ENCODE peak calls at places on chromosome 14, in four cellular contexts. One of them, this sample, is unnamed.
A peak's percentile ranks its signal among the peaks of the same experiment; 100 is the strongest.

GRCh38 chr14:67517083-67517482 is 16.0 kb upstream of the PLEKHH1 start:
- DNase-seq in GM12878: no peak
- DNase-seq in HepG2: no peak
- DNase-seq in SK-N-SH: no peak
- DNase-seq in this sample: no peak

GRCh38 chr14:100149789-100150611 is 9.4 kb downstream of the DEGS2 start:
- DNase-seq in GM12878: no peak
- DNase-seq in HepG2: no peak
- DNase-seq in SK-N-SH: peak; percentile 50
- DNase-seq in this sample: no peak

GRCh38 chr14:105398044-105398725 is at the start of gene TEX22:
- DNase-seq in GM12878: peak; percentile 41
- DNase-seq in HepG2: peak; percentile 61
- DNase-seq in SK-N-SH: peak; percentile 99
- DNase-seq in this sample: peak; percentile 81

GRCh38 chr14:105616802-105617192 is 90.4 kb downstream of the TMEM121 start:
- DNase-seq in GM12878: no peak
- DNase-seq in HepG2: no peak
- DNase-seq in SK-N-SH: no peak
- DNase-seq in this sample: no peak

GRCh38 chr14:55802986-55803431 is 223.0 kb downstream of the KTN1 start:
- DNase-seq in GM12878: no peak
- DNase-seq in HepG2: peak; percentile 69
- DNase-seq in SK-N-SH: no peak
- DNase-seq in this sample: peak; percentile 6

GRCh38 chr14:92491782-92492181 is 21.8 kb upstream of the RIN3 start:
- DNase-seq in GM12878: no peak
- DNase-seq in HepG2: no peak
- DNase-seq in SK-N-SH: no peak
- DNase-seq in this sample: no peak

GRCh38 chr14:54599932-54600331 is 33.0 kb downstream of the SAMD4A start:
- DNase-seq in GM12878: no peak
- DNase-seq in HepG2: no peak
- DNase-seq in SK-N-SH: no peak
- DNase-seq in this sample: no peak

GRCh38 chr14:59123975-59124374 is 64.5 kb upstream of the DAAM1 start:
- DNase-seq in GM12878: no peak
- DNase-seq in HepG2: no peak
- DNase-seq in SK-N-SH: peak; percentile 38
- DNase-seq in this sample: no peak

GRCh38 chr14:72710212-72710611 is 183.7 kb downstream of the DPF3 start:
- DNase-seq in GM12878: no peak
- DNase-seq in HepG2: no peak
- DNase-seq in SK-N-SH: no peak
- DNase-seq in this sample: no peak

GRCh38 chr14:85223667-85224066 is 306.3 kb upstream of the FLRT2 start:
- DNase-seq in GM12878: no peak
- DNase-seq in HepG2: no peak
- DNase-seq in SK-N-SH: no peak
- DNase-seq in this sample: no peak

GRCh38 chr14:98173291-98173690 is 1098.7 kb downstream of the BCL11B start:
- DNase-seq in GM12878: no peak
- DNase-seq in HepG2: no peak
- DNase-seq in SK-N-SH: no peak
- DNase-seq in this sample: no peak

GRCh38 chr14:84390010-84390409 is 1139.9 kb upstream of the FLRT2 start:
- DNase-seq in GM12878: no peak
- DNase-seq in HepG2: no peak
- DNase-seq in SK-N-SH: no peak
- DNase-seq in this sample: no peak

GRCh38 chr14:74980746-74981661 is 21.7 kb upstream of the EIF2B2 start:
- DNase-seq in GM12878: no peak
- DNase-seq in HepG2: no peak
- DNase-seq in SK-N-SH: no peak
- DNase-seq in this sample: no peak

GRCh38 chr14:94575730-94576585 is 5.3 kb upstream of the SERPINA5 start:
- DNase-seq in GM12878: no peak
- DNase-seq in HepG2: no peak
- DNase-seq in SK-N-SH: no peak
- DNase-seq in this sample: no peak

GRCh38 chr14:81311128-81311527 is 89.0 kb downstream of the STON2 start:
- DNase-seq in GM12878: no peak
- DNase-seq in HepG2: no peak
- DNase-seq in SK-N-SH: no peak
- DNase-seq in this sample: no peak

GRCh38 chr14:90299408-90299807 is 32.3 kb downstream of the NRDE2 start:
- DNase-seq in GM12878: no peak
- DNase-seq in HepG2: no peak
- DNase-seq in SK-N-SH: no peak
- DNase-seq in this sample: no peak

GRCh38 chr14:50335989-50336391 is 23.9 kb downstream of the DMAC2L start:
- DNase-seq in GM12878: no peak
- DNase-seq in HepG2: no peak
- DNase-seq in SK-N-SH: peak; percentile 80
- DNase-seq in this sample: no peak

GRCh38 chr14:39097159-39097558 is 5.9 kb downstream of the SEC23A start:
- DNase-seq in GM12878: no peak
- DNase-seq in HepG2: peak; percentile 90
- DNase-seq in SK-N-SH: no peak
- DNase-seq in this sample: peak; percentile 3

GRCh38 chr14:38420045-38420444 is 164.2 kb upstream of the CLEC14A start:
- DNase-seq in GM12878: no peak
- DNase-seq in HepG2: no peak
- DNase-seq in SK-N-SH: no peak
- DNase-seq in this sample: no peak

GRCh38 chr14:69010632-69011031 is 31.5 kb upstream of the ACTN1 start:
- DNase-seq in GM12878: no peak
- DNase-seq in HepG2: no peak
- DNase-seq in SK-N-SH: no peak
- DNase-seq in this sample: no peak

DNA sequence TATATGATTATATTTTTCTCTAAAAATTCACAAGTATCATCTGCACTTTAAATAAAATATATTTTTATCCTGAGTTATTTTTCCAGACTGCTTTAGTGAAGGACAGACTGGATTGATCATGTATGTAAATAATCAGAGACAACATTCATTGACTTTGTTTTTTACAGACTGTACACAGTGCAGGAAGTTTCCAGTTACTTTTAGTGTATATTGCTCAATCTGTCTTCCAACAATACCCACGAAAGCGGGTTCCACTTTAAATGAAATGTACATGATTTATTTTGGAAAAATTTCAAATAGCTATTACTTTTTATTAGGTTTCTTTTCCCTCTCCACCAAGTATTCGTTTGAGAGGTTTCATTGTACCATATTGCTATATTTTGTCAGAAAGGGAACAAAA is 497.0 kb downstream of the FSCB start:
- DNase-seq in GM12878: no peak
- DNase-seq in HepG2: no peak
- DNase-seq in SK-N-SH: no peak
- DNase-seq in this sample: no peak
- TF ChIP-seq FOXM1 in GM12878: no peak
- TF ChIP-seq FOXM1 in HepG2: no peak
- TF ChIP-seq FOXM1 in SK-N-SH: no peak
- TF ChIP-seq FOXM1 in this sample: no peak

GRCh38 chr14:60878536-60878935 is 102.3 kb downstream of the TRMT5 start:
- DNase-seq in GM12878: no peak
- DNase-seq in HepG2: no peak
- DNase-seq in SK-N-SH: no peak
- DNase-seq in this sample: no peak
- H3K4me2 ChIP-seq in GM12878: no peak overlapping the region
- H3K4me2 ChIP-seq in HepG2: no peak overlapping the region
- H3K4me2 ChIP-seq in SK-N-SH: no peak overlapping the region
- H3K4me2 ChIP-seq in this sample: no peak overlapping the region

DNA sequence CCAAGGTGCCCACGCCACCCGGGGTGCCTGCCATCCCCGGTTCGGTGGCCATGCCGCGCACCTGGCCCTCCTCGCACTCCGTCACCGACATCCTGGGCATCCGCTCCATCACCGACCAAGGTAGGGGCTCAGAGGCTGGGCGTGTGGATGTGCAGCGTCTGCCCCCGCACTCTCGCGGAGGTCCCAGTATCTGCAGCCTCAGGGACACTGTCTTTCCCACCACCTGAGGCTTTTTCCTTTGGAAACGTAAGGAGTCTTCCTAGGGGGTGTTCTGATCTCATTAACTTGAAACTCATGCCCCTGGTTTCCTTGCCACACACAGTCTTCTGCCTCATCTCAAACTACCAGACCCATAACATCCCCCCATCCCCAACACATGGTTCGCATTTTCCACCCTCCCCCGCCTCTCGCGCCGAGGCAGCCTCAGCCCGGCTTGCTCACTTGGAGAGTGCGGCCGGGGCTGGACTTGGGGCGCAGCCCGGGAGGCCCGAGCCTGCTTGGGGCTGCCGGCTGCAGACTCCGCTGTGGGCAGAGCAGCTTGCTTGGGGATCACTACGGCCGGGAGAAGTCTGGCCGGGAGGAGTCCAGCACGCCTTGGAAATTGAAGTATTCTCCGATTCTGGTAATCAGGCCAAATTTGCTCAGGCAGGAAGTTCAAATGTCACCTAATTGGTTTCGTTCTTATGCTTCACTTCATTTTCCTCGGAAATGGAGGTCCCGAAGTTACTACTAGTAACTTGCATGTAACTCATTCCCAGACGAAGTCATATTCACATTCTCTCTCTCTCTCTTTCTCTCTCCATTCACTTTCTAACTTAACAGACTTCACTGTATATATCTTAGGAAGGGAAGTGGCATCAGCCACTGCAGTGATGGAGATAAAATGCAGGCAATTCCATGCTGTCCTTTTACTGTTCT is 2.0 kb downstream of the PAX9 start:
- DNase-seq in GM12878: no peak
- DNase-seq in HepG2: no peak
- DNase-seq in SK-N-SH: no peak
- DNase-seq in this sample: no peak
- TF ChIP-seq FOXM1 in GM12878: no peak
- TF ChIP-seq FOXM1 in HepG2: no peak
- TF ChIP-seq FOXM1 in SK-N-SH: no peak
- TF ChIP-seq FOXM1 in this sample: no peak

DNA sequence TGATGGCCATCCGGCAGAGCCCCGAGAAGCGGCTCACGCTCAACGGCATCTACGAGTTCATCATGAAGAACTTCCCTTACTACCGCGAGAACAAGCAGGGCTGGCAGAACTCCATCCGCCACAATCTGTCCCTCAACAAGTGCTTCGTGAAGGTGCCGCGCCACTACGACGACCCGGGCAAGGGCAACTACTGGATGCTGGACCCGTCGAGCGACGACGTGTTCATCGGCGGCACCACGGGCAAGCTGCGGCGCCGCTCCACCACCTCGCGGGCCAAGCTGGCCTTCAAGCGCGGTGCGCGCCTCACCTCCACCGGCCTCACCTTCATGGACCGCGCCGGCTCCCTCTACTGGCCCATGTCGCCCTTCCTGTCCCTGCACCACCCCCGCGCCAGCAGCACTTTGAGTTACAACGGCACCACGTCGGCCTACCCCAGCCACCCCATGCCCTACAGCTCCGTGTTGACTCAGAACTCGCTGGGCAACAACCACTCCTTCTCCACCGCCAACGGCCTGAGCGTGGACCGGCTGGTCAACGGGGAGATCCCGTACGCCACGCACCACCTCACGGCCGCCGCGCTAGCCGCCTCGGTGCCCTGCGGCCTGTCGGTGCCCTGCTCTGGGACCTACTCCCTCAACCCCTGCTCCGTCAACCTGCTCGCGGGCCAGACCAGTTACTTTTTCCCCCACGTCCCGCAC is 1.4 kb downstream of the FOXG1 start:
- DNase-seq in GM12878: no peak
- DNase-seq in HepG2: no peak
- DNase-seq in SK-N-SH: no peak
- DNase-seq in this sample: peak; percentile 20
- H3K4me2 ChIP-seq in GM12878: no peak overlapping the region
- H3K4me2 ChIP-seq in HepG2: no peak overlapping the region
- H3K4me2 ChIP-seq in SK-N-SH: no peak overlapping the region
- H3K4me2 ChIP-seq in this sample: peak overlapping the region; percentile 78

GRCh38 chr14:24437020-24437735 is 5.4 kb downstream of the SDR39U1 start:
- DNase-seq in GM12878: no peak
- DNase-seq in HepG2: no peak
- DNase-seq in SK-N-SH: no peak
- DNase-seq in this sample: no peak
- TF ChIP-seq FOXM1 in GM12878: no peak
- TF ChIP-seq FOXM1 in HepG2: peak; percentile 50
- TF ChIP-seq FOXM1 in SK-N-SH: no peak
- TF ChIP-seq FOXM1 in this sample: no peak

This sample was measured in K562.